ENCODE peak calls at places on chromosomes 6 and 20, in ten cellular contexts. Y, A, G, B, I, O, E, C, U and M are unnamed samples.

GRCh38 chr20:59668926-59669325 is 64.6 kb downstream of the PHACTR3 start:
- DNase-seq in Y (no peak), A (no peak), G (no peak), B (no peak), I (no peak), O (no peak), E (no peak), C (no peak), U (no peak), M (no peak)

GRCh38 chr6:63516186-63516944 is 55.9 kb upstream of the LOC128125822 start:
- DNase-seq in Y (no peak), A (no peak), G (no peak), B (no peak), I (no peak), O (no peak), E (no peak), C (no peak), U (no peak), M (no peak)

GRCh38 chr6:148069256-148069655 is 273.4 kb upstream of the SASH1 start:
- DNase-seq in Y (no peak), A (no peak), G (no peak), B (no peak), I (no peak), O (no peak), E (no peak), C (no peak), U (no peak), M (no peak)

GRCh38 chr6:150617496-150618460 is 18.1 kb downstream of the PLEKHG1 start:
- DNase-seq in Y (peak), A (no peak), G (no peak), B (no peak), I (no peak), O (no peak), E (no peak), C (no peak), U (peak), M (no peak)

GRCh38 chr6:143759666-143760065 is 81.9 kb downstream of the PHACTR2 start:
- DNase-seq in Y (peak), A (peak), G (peak), B (no peak), I (no peak), O (no peak), E (no peak), C (no peak), U (no peak), M (no peak)

GRCh38 chr20:54028276-54029011 is 42.0 kb downstream of the BCAS1 start:
- DNase-seq in Y (no peak), A (no peak), G (no peak), B (no peak), I (no peak), O (no peak), E (no peak), C (no peak), U (no peak), M (no peak)

GRCh38 chr6:29850011-29850553 is 22.5 kb downstream of the HLA-G start:
- DNase-seq in Y (peak), A (peak), G (peak), B (no peak), I (peak), O (peak), E (no peak), C (no peak), U (no peak), M (peak)

GRCh38 chr6:20969551-20969950 is 435.3 kb downstream of the CDKAL1 start:
- DNase-seq in Y (no peak), A (no peak), G (no peak), B (no peak), I (no peak), O (no peak), E (no peak), C (no peak), U (no peak), M (no peak)

GRCh38 chr6:142613981-142614380 is 312.2 kb downstream of the ADGRG6 start:
- DNase-seq in Y (no peak), A (no peak), G (peak), B (peak), I (no peak), O (no peak), E (no peak), C (no peak), U (no peak), M (no peak)

GRCh38 chr6:137216875-137217553 is 2.2 kb downstream of the IFNGR1 start:
- DNase-seq in Y (peak), A (no peak), G (no peak), B (no peak), I (peak), O (no peak), E (no peak), C (no peak), U (no peak), M (no peak)

GRCh38 chr20:9054176-9054575 is 14.7 kb upstream of the PLCB4 start:
- DNase-seq in Y (peak), A (peak), G (peak), B (no peak), I (no peak), O (no peak), E (no peak), C (no peak), U (no peak), M (no peak)

GRCh38 chr6:31203345-31203979 is 33.0 kb upstream of the POU5F1 start:
- DNase-seq in Y (peak), A (peak), G (peak), B (no peak), I (no peak), O (no peak), E (peak), C (no peak), U (no peak), M (peak)

GRCh38 chr20:58712823-58713731 is 20.5 kb downstream of the NPEPL1 start:
- DNase-seq in Y (no peak), A (peak), G (no peak), B (no peak), I (peak), O (peak), E (peak), C (no peak), U (no peak), M (no peak)

GRCh38 chr20:58753267-58753928 is 60.8 kb downstream of the NPEPL1 start:
- DNase-seq in Y (no peak), A (no peak), G (no peak), B (peak), I (no peak), O (no peak), E (no peak), C (no peak), U (no peak), M (no peak)

GRCh38 chr20:47392721-47393073 is 36.2 kb upstream of the ZMYND8 start:
- DNase-seq in Y (peak), A (no peak), G (peak), B (no peak), I (no peak), O (no peak), E (no peak), C (no peak), U (no peak), M (no peak)

GRCh38 chr20:63695419-63696310 is 787 bp upstream of the TNFRSF6B start:
- DNase-seq in Y (no peak), A (no peak), G (no peak), B (peak), I (no peak), O (peak), E (no peak), C (no peak), U (no peak), M (no peak)

GRCh38 chr6:137490506-137490905 is 3.7 kb downstream of the OLIG3 start:
- DNase-seq in Y (no peak), A (no peak), G (no peak), B (peak), I (no peak), O (no peak), E (no peak), C (no peak), U (no peak), M (no peak)

GRCh38 chr6:105489213-105489525 is 86.3 kb upstream of the PREP start:
- DNase-seq in Y (peak), A (no peak), G (no peak), B (no peak), I (no peak), O (no peak), E (no peak), C (no peak), U (no peak), M (no peak)

GRCh38 chr6:125512621-125513020 is 210.9 kb upstream of the HDDC2 start:
- DNase-seq in Y (peak), A (no peak), G (peak), B (no peak), I (no peak), O (no peak), E (no peak), C (no peak), U (no peak), M (no peak)

GRCh38 chr6:16432075-16433032 is 194.0 kb downstream of the GMPR start:
- DNase-seq in Y (peak), A (peak), G (no peak), B (no peak), I (peak), O (peak), E (no peak), C (no peak), U (no peak), M (no peak)

GRCh38 chr20:3352203-3352602 is 55.3 kb downstream of the DNAAF9 start:
- DNase-seq in Y (no peak), A (no peak), G (no peak), B (no peak), I (no peak), O (no peak), E (no peak), C (no peak), U (no peak), M (no peak)

GRCh38 chr6:153790881-153791473 is 248.1 kb upstream of the OPRM1 start:
- DNase-seq in Y (peak), A (no peak), G (peak), B (peak), I (peak), O (no peak), E (no peak), C (no peak), U (no peak), M (no peak)